ENCODE peak calls at places on chromosomes 2 and 18, in eight cellular contexts. One of them, this sample, is unnamed.

GRCh38 chr2:173109253-173110188 is 33.9 kb downstream of the MAP3K20 start:
- DNase-seq in CD8-positive, alpha-beta memory T cell: no peak
- DNase-seq in cardiac fibroblast: peak; percentile 84
- DNase-seq in H7: no peak
- DNase-seq in choroid plexus epithelial cell: peak; percentile 96
- DNase-seq in cardiac muscle cell: peak; percentile 64
- DNase-seq in NB4: no peak
- DNase-seq in breast epithelium: no peak
- DNase-seq in this sample: no peak

GRCh38 chr2:54617409-54617808 is 106.1 kb upstream of the EML6 start:
- DNase-seq in choroid plexus epithelial cell: no peak
- DNase-seq in CD8-positive, alpha-beta memory T cell: no peak
- DNase-seq in NB4: no peak
- DNase-seq in cardiac muscle cell: no peak
- DNase-seq in cardiac fibroblast: no peak
- DNase-seq in H7: no peak
- DNase-seq in breast epithelium: no peak
- DNase-seq in this sample: no peak

GRCh38 chr18:74108460-74108859 is 39.2 kb downstream of the FBXO15 start:
- DNase-seq in breast epithelium: no peak
- DNase-seq in H7: no peak
- DNase-seq in NB4: no peak
- DNase-seq in cardiac muscle cell: no peak
- DNase-seq in CD8-positive, alpha-beta memory T cell: no peak
- DNase-seq in choroid plexus epithelial cell: no peak
- DNase-seq in cardiac fibroblast: no peak
- DNase-seq in this sample: no peak

GRCh38 chr18:52452427-52452826 is 112.4 kb downstream of the DCC start:
- DNase-seq in NB4: no peak
- DNase-seq in cardiac muscle cell: no peak
- DNase-seq in cardiac fibroblast: no peak
- DNase-seq in H7: no peak
- DNase-seq in choroid plexus epithelial cell: no peak
- DNase-seq in CD8-positive, alpha-beta memory T cell: no peak
- DNase-seq in breast epithelium: no peak
- DNase-seq in this sample: no peak

GRCh38 chr2:181258761-181259160 is 198.4 kb upstream of the ITGA4 start:
- DNase-seq in NB4: no peak
- DNase-seq in choroid plexus epithelial cell: peak; percentile 77
- DNase-seq in cardiac muscle cell: peak; percentile 66
- DNase-seq in breast epithelium: no peak
- DNase-seq in H7: no peak
- DNase-seq in cardiac fibroblast: peak; percentile 86
- DNase-seq in CD8-positive, alpha-beta memory T cell: no peak
- DNase-seq in this sample: no peak

GRCh38 chr18:52341617-52342381 is 1.8 kb downstream of the DCC start:
- DNase-seq in H7: peak; percentile 51
- DNase-seq in choroid plexus epithelial cell: peak; percentile 32
- DNase-seq in CD8-positive, alpha-beta memory T cell: no peak
- DNase-seq in cardiac muscle cell: no peak
- DNase-seq in NB4: no peak
- DNase-seq in breast epithelium: no peak
- DNase-seq in cardiac fibroblast: no peak
- DNase-seq in this sample: peak; percentile 50

GRCh38 chr2:86441392-86441788 is 219 bp downstream of the KDM3A start:
- DNase-seq in cardiac muscle cell: no peak
- DNase-seq in NB4: no peak
- DNase-seq in H7: no peak
- DNase-seq in choroid plexus epithelial cell: no peak
- DNase-seq in CD8-positive, alpha-beta memory T cell: no peak
- DNase-seq in cardiac fibroblast: peak; percentile 2
- DNase-seq in breast epithelium: no peak
- DNase-seq in this sample: no peak

GRCh38 chr2:109351164-109351756 is 222.3 kb downstream of the SH3RF3 start:
- DNase-seq in choroid plexus epithelial cell: no peak
- DNase-seq in breast epithelium: peak; percentile 62
- DNase-seq in cardiac muscle cell: peak; percentile 30
- DNase-seq in cardiac fibroblast: peak; percentile 74
- DNase-seq in NB4: no peak
- DNase-seq in CD8-positive, alpha-beta memory T cell: no peak
- DNase-seq in H7: peak; percentile 51
- DNase-seq in this sample: no peak

GRCh38 chr2:205967391-205968075 is 118.4 kb downstream of the INO80D start:
- DNase-seq in breast epithelium: no peak
- DNase-seq in cardiac fibroblast: peak; percentile 43
- DNase-seq in choroid plexus epithelial cell: peak; percentile 32
- DNase-seq in H7: no peak
- DNase-seq in cardiac muscle cell: no peak
- DNase-seq in CD8-positive, alpha-beta memory T cell: no peak
- DNase-seq in NB4: peak; percentile 68
- DNase-seq in this sample: no peak

DNA sequence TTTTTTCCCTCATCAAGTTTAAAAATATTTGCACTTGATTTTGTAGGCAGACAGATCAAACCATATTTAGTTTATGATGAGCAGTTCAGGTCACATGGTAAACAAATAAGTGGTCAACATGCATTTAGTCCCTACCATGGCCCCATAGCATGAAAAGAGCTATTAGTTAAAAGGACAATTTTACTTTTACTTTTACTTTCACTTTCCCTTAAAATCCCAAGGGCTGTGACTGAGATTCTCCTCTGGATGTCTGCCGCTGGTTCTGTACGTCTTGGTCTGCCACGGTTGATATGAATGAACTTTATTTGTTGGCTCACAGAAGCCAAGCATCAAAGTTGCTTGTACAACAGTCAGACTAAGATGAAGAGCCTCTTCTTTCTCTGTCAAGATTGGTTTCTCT is 626.2 kb upstream of the CDH7 start:
- DNase-seq in CD8-positive, alpha-beta memory T cell: no peak
- DNase-seq in NB4: no peak
- DNase-seq in breast epithelium: no peak
- DNase-seq in H7: no peak
- DNase-seq in choroid plexus epithelial cell: no peak
- DNase-seq in cardiac muscle cell: no peak
- DNase-seq in cardiac fibroblast: no peak
- DNase-seq in this sample: no peak
- H3K4me3 ChIP-seq in CD8-positive, alpha-beta memory T cell: no peak overlapping the region
- H3K4me3 ChIP-seq in NB4: no peak overlapping the region
- H3K4me3 ChIP-seq in breast epithelium: peak overlapping the region; percentile 35
- H3K4me3 ChIP-seq in H7: no peak overlapping the region
- H3K4me3 ChIP-seq in choroid plexus epithelial cell: no peak overlapping the region
- H3K4me3 ChIP-seq in cardiac muscle cell: no peak overlapping the region
- H3K4me3 ChIP-seq in cardiac fibroblast: no peak overlapping the region
- H3K4me3 ChIP-seq in this sample: peak overlapping the region; percentile 23

GRCh38 chr2:17195016-17195415 is 323.2 kb downstream of the RAD51AP2 start:
- DNase-seq in cardiac fibroblast: no peak
- DNase-seq in breast epithelium: no peak
- DNase-seq in CD8-positive, alpha-beta memory T cell: no peak
- DNase-seq in H7: no peak
- DNase-seq in NB4: no peak
- DNase-seq in choroid plexus epithelial cell: peak; percentile 26
- DNase-seq in cardiac muscle cell: no peak
- DNase-seq in this sample: no peak
- H3K4me3 ChIP-seq in cardiac fibroblast: no peak overlapping the region
- H3K4me3 ChIP-seq in breast epithelium: no peak overlapping the region
- H3K4me3 ChIP-seq in CD8-positive, alpha-beta memory T cell: no peak overlapping the region
- H3K4me3 ChIP-seq in H7: no peak overlapping the region
- H3K4me3 ChIP-seq in NB4: no peak overlapping the region
- H3K4me3 ChIP-seq in choroid plexus epithelial cell: no peak overlapping the region
- H3K4me3 ChIP-seq in cardiac muscle cell: no peak overlapping the region
- H3K4me3 ChIP-seq in this sample: no peak overlapping the region

GRCh38 chr2:197786010-197786877 is 1.1 kb upstream of the BOLL start:
- DNase-seq in NB4: no peak
- DNase-seq in cardiac muscle cell: no peak
- DNase-seq in cardiac fibroblast: no peak
- DNase-seq in H7: peak; percentile 87
- DNase-seq in choroid plexus epithelial cell: no peak
- DNase-seq in breast epithelium: no peak
- DNase-seq in CD8-positive, alpha-beta memory T cell: peak; percentile 48
- DNase-seq in this sample: peak; percentile 81
- H3K4me3 ChIP-seq in NB4: no peak overlapping the region
- H3K4me3 ChIP-seq in cardiac muscle cell: peak overlapping the region; percentile 35
- H3K4me3 ChIP-seq in cardiac fibroblast: peak overlapping the region; percentile 13
- H3K4me3 ChIP-seq in H7: peak overlapping the region; percentile 33
- H3K4me3 ChIP-seq in choroid plexus epithelial cell: no peak overlapping the region
- H3K4me3 ChIP-seq in breast epithelium: peak overlapping the region; percentile 42
- H3K4me3 ChIP-seq in CD8-positive, alpha-beta memory T cell: peak overlapping the region; percentile 54
- H3K4me3 ChIP-seq in this sample: peak overlapping the region; percentile 43

GRCh38 chr18:12279781-12280531 is 25.8 kb downstream of the CIDEA start:
- DNase-seq in choroid plexus epithelial cell: no peak
- DNase-seq in H7: no peak
- DNase-seq in breast epithelium: no peak
- DNase-seq in cardiac muscle cell: no peak
- DNase-seq in CD8-positive, alpha-beta memory T cell: no peak
- DNase-seq in NB4: no peak
- DNase-seq in cardiac fibroblast: no peak
- DNase-seq in this sample: no peak
- H3K4me3 ChIP-seq in choroid plexus epithelial cell: no peak overlapping the region
- H3K4me3 ChIP-seq in H7: no peak overlapping the region
- H3K4me3 ChIP-seq in breast epithelium: peak overlapping the region; percentile 44
- H3K4me3 ChIP-seq in cardiac muscle cell: no peak overlapping the region
- H3K4me3 ChIP-seq in CD8-positive, alpha-beta memory T cell: no peak overlapping the region
- H3K4me3 ChIP-seq in NB4: no peak overlapping the region
- H3K4me3 ChIP-seq in cardiac fibroblast: no peak overlapping the region
- H3K4me3 ChIP-seq in this sample: no peak overlapping the region

GRCh38 chr2:151882786-151883445 is 54.7 kb upstream of the ARL5A start:
- DNase-seq in CD8-positive, alpha-beta memory T cell: no peak
- DNase-seq in breast epithelium: no peak
- DNase-seq in cardiac fibroblast: no peak
- DNase-seq in NB4: no peak
- DNase-seq in choroid plexus epithelial cell: no peak
- DNase-seq in cardiac muscle cell: no peak
- DNase-seq in H7: no peak
- DNase-seq in this sample: no peak

GRCh38 chr2:151880586-151880985 is 52.4 kb upstream of the ARL5A start:
- DNase-seq in cardiac muscle cell: no peak
- DNase-seq in choroid plexus epithelial cell: no peak
- DNase-seq in H7: no peak
- DNase-seq in CD8-positive, alpha-beta memory T cell: no peak
- DNase-seq in cardiac fibroblast: no peak
- DNase-seq in NB4: no peak
- DNase-seq in breast epithelium: no peak
- DNase-seq in this sample: no peak

GRCh38 chr2:151881342-151881741 is 53.1 kb upstream of the ARL5A start:
- DNase-seq in H7: no peak
- DNase-seq in cardiac muscle cell: no peak
- DNase-seq in NB4: peak; percentile 30
- DNase-seq in choroid plexus epithelial cell: no peak
- DNase-seq in cardiac fibroblast: no peak
- DNase-seq in CD8-positive, alpha-beta memory T cell: no peak
- DNase-seq in breast epithelium: no peak
- DNase-seq in this sample: no peak

DNA sequence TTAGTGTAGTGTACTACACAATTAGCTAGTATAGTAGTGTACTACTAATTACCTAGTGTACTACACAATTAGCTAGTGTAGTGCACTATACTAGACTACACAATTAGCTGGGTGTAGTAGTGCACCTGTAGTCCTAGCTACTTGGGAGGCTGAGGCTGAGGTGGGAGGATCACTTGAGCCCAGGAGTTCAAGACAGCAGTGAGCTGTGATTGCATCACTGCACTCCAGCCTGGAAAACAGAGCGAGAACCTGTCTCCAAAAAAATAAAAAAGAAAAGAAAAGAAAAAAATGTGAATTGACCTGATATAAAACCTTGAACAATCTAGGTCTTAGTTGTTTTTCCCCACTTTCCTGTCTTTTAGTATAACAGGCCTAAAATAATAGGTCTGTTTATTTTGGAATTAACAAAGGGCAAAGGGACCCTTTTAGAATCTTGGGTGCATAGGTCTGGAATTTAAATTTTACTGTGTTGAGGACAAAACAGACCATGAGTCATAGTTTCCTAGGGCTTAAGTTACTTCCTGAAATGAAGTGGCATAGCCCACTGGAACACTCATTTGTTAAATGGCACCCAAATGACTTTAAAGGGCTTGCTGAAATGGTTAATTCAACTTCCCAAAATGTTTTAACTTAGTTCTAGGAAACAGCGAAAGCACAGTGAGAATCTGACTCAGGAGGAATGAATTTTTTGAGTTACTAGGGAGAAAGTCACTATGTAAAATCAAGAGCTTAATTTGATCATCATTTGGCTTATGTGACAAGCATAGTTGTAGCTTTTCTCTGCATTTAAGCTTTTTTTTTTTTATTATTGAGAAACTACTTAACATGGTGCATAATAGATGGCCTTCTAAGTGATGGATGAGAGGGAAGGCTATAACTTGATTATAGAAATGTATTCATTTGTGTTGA is 50.7 kb upstream of the ARL5A start:
- DNase-seq in CD8-positive, alpha-beta memory T cell: no peak
- DNase-seq in NB4: peak; percentile 87
- DNase-seq in breast epithelium: no peak
- DNase-seq in choroid plexus epithelial cell: peak; percentile 30
- DNase-seq in cardiac fibroblast: peak; percentile 41
- DNase-seq in H7: no peak
- DNase-seq in cardiac muscle cell: peak; percentile 28
- DNase-seq in this sample: no peak
- H3K4me3 ChIP-seq in CD8-positive, alpha-beta memory T cell: no peak overlapping the region
- H3K4me3 ChIP-seq in NB4: no peak overlapping the region
- H3K4me3 ChIP-seq in breast epithelium: no peak overlapping the region
- H3K4me3 ChIP-seq in choroid plexus epithelial cell: no peak overlapping the region
- H3K4me3 ChIP-seq in cardiac fibroblast: no peak overlapping the region
- H3K4me3 ChIP-seq in H7: no peak overlapping the region
- H3K4me3 ChIP-seq in cardiac muscle cell: no peak overlapping the region
- H3K4me3 ChIP-seq in this sample: no peak overlapping the region

GRCh38 chr2:63058149-63058741 is 7.6 kb downstream of the OTX1 start:
- DNase-seq in choroid plexus epithelial cell: no peak
- DNase-seq in cardiac muscle cell: no peak
- DNase-seq in CD8-positive, alpha-beta memory T cell: no peak
- DNase-seq in cardiac fibroblast: peak; percentile 48
- DNase-seq in NB4: no peak
- DNase-seq in H7: peak; percentile 66
- DNase-seq in breast epithelium: no peak
- DNase-seq in this sample: peak; percentile 47
- H3K4me3 ChIP-seq in choroid plexus epithelial cell: no peak overlapping the region
- H3K4me3 ChIP-seq in cardiac muscle cell: no peak overlapping the region
- H3K4me3 ChIP-seq in CD8-positive, alpha-beta memory T cell: no peak overlapping the region
- H3K4me3 ChIP-seq in cardiac fibroblast: no peak overlapping the region
- H3K4me3 ChIP-seq in NB4: no peak overlapping the region
- H3K4me3 ChIP-seq in H7: peak overlapping the region; percentile 21
- H3K4me3 ChIP-seq in breast epithelium: no peak overlapping the region
- H3K4me3 ChIP-seq in this sample: no peak overlapping the region

DNA sequence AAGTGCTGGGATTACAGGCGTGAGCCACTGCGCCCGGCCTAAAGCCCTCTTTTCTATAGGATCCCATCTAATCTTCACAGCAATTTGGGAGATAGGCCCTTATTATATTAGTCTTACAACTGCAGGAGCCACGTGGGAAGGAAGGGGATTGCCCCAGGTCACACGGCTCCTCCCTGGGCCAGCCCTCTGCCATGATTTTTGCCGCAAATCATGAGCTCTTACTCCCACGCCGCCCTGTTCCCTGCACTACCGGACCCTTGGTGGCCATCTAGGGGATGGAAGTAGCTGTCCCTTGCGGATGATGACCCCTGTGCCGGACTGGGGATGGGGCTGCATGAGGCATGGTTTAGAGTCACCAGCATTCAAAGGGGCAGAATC is 28.4 kb upstream of the PTMA start:
- DNase-seq in breast epithelium: no peak
- DNase-seq in NB4: peak; percentile 7
- DNase-seq in cardiac fibroblast: no peak
- DNase-seq in H7: peak; percentile 82
- DNase-seq in choroid plexus epithelial cell: no peak
- DNase-seq in cardiac muscle cell: no peak
- DNase-seq in CD8-positive, alpha-beta memory T cell: no peak
- DNase-seq in this sample: no peak
- H3K4me3 ChIP-seq in breast epithelium: peak overlapping the region; percentile 58
- H3K4me3 ChIP-seq in NB4: no peak overlapping the region
- H3K4me3 ChIP-seq in cardiac fibroblast: no peak overlapping the region
- H3K4me3 ChIP-seq in H7: peak overlapping the region; percentile 60
- H3K4me3 ChIP-seq in choroid plexus epithelial cell: no peak overlapping the region
- H3K4me3 ChIP-seq in cardiac muscle cell: no peak overlapping the region
- H3K4me3 ChIP-seq in CD8-positive, alpha-beta memory T cell: no peak overlapping the region
- H3K4me3 ChIP-seq in this sample: no peak overlapping the region

This sample was measured in SK-N-SH.